ENCODE peak calls at places on chromosomes 13 and 19, in four cellular contexts. T is activated CD4-positive, alpha-beta T cell treated with anti-CD3 and anti-CD28 coated beads for 1 hour; H is NCI-H2029; X is GM04504. J is an unnamed sample.

GRCh38 chr13:53068841-53069520 is 40.4 kb downstream of the OLFM4 start:
- DNase-seq in H (no peak), T (no peak), X (no peak), J (no peak)

GRCh38 chr19:41999071-41999877 is 5.2 kb upstream of the ATP1A3 start:
- DNase-seq in X (no peak), H (no peak), T (no peak), J (no peak)

GRCh38 chr19:17572640-17573039 is 17.2 kb downstream of the COLGALT1 start:
- DNase-seq in H (no peak), X (no peak), T (no peak), J (no peak)

GRCh38 chr13:53460776-53461175 is 432.2 kb downstream of the OLFM4 start:
- DNase-seq in T (no peak), X (no peak), H (no peak), J (no peak)

GRCh38 chr19:55156202-55157063 is 1.1 kb downstream of the TNNI3 start:
- DNase-seq in H (peak; percentile 33), T (no peak), X (peak; percentile 14), J (no peak)

GRCh38 chr13:47334173-47334572 is 437.3 kb upstream of the HTR2A start:
- DNase-seq in X (peak; percentile 93), T (no peak), H (no peak), J (no peak)

GRCh38 chr13:29509999-29510586 is 85.4 kb downstream of the SLC7A1 start:
- DNase-seq in X (no peak), H (no peak), T (no peak), J (no peak)

GRCh38 chr13:110689041-110689440 is 16.9 kb downstream of the CARS2 start:
- DNase-seq in T (no peak), H (no peak), X (no peak), J (no peak)

GRCh38 chr19:17718467-17718987 is 753 bp upstream of the MAP1S start:
- DNase-seq in X (no peak), H (no peak), T (no peak), J (no peak)

GRCh38 chr19:8085606-8086464 is 33.3 kb downstream of the CCL25 start:
- DNase-seq in H (peak; percentile 57), T (no peak), X (no peak), J (peak; percentile 62)

GRCh38 chr13:85313761-85314503 is 485.3 kb downstream of the SLITRK6 start:
- DNase-seq in H (no peak), X (peak; percentile 27), T (no peak), J (no peak)